ENCODE peak calls at places on chromosomes 7 and 10, in nine cellular contexts. E is fibroblast of pulmonary artery, F is cardiac muscle cell, C is Calu3, B is right lobe of liver, L is B cell, V is foreskin fibroblast, Y is neural crest cell, P is astrocyte of the spinal cord. U is an unnamed sample.

GRCh38 chr10:29807407-29807806 is 172.6 kb upstream of the SVIL start:
- DNase-seq in E (peak), F (peak), C (peak), B (no peak), L (no peak), V (peak), Y (no peak), P (peak), U (no peak)

GRCh38 chr7:64889686-64890162 is 13.3 kb upstream of the ZNF273 start:
- DNase-seq in E (no peak), F (no peak), C (no peak), B (no peak), L (no peak), V (no peak), Y (no peak), P (no peak), U (peak)

GRCh38 chr7:54678763-54679396 is 80.1 kb downstream of the SEC61G start:
- DNase-seq in E (no peak), F (no peak), C (no peak), B (no peak), L (no peak), V (peak), Y (no peak), P (no peak), U (no peak)

GRCh38 chr10:116120688-116121087 is 152.3 kb downstream of the GFRA1 start:
- DNase-seq in E (no peak), F (no peak), C (no peak), B (no peak), L (no peak), V (no peak), Y (peak), P (no peak), U (peak)

GRCh38 chr10:1041514-1041913 is 7.4 kb downstream of the IDI1 start:
- DNase-seq in E (no peak), F (no peak), C (no peak), B (no peak), L (no peak), V (no peak), Y (no peak), P (no peak), U (no peak)

GRCh38 chr7:33757563-33758165 is 147.7 kb upstream of the BMPER start:
- DNase-seq in E (peak), F (peak), C (peak), B (no peak), L (no peak), V (no peak), Y (peak), P (peak), U (no peak)

GRCh38 chr7:42006801-42007394 is 230.1 kb downstream of the GLI3 start:
- DNase-seq in E (no peak), F (no peak), C (no peak), B (no peak), L (no peak), V (no peak), Y (no peak), P (no peak), U (no peak)

GRCh38 chr10:13206546-13207443 is 27.4 kb downstream of the UCMA start:
- DNase-seq in E (peak), F (peak), C (no peak), B (no peak), L (no peak), V (peak), Y (no peak), P (peak), U (peak)

GRCh38 chr10:132500781-132501415 is 36.7 kb upstream of the INPP5A start:
- DNase-seq in E (no peak), F (no peak), C (no peak), B (no peak), L (no peak), V (no peak), Y (no peak), P (no peak), U (no peak)

GRCh38 chr7:55307123-55307916 is 57.8 kb upstream of the LANCL2 start:
- DNase-seq in E (peak), F (peak), C (no peak), B (no peak), L (no peak), V (no peak), Y (no peak), P (no peak), U (no peak)

GRCh38 chr7:33905389-33906032 is at the start of gene BMPER:
- DNase-seq in E (peak), F (no peak), C (peak), B (peak), L (no peak), V (no peak), Y (peak), P (no peak), U (peak)

GRCh38 chr7:156791241-156791640 is 101.7 kb downstream of the LMBR1 start:
- DNase-seq in E (no peak), F (no peak), C (no peak), B (no peak), L (no peak), V (no peak), Y (no peak), P (no peak), U (no peak)

GRCh38 chr10:51489009-51489408 is 210.4 kb downstream of the CSTF2T start:
- DNase-seq in E (no peak), F (no peak), C (no peak), B (no peak), L (no peak), V (no peak), Y (no peak), P (no peak), U (no peak)

GRCh38 chr7:149872419-149873073 is 1.2 kb upstream of the ATP6V0E2 start:
- DNase-seq in E (peak), F (peak), C (peak), B (peak), L (no peak), V (peak), Y (peak), P (peak), U (peak)

GRCh38 chr10:122660696-122661095 is 39.0 kb downstream of the C10orf120 start:
- DNase-seq in E (no peak), F (no peak), C (no peak), B (no peak), L (no peak), V (no peak), Y (no peak), P (no peak), U (no peak)

GRCh38 chr7:142535123-142535779 is 214.0 kb upstream of the PRSS1 start:
- DNase-seq in E (peak), F (peak), C (peak), B (peak), L (peak), V (peak), Y (peak), P (peak), U (peak)

GRCh38 chr10:88687853-88688467 is 18.1 kb upstream of the LIPK start:
- DNase-seq in E (peak), F (peak), C (no peak), B (no peak), L (no peak), V (peak), Y (no peak), P (peak), U (no peak)

GRCh38 chr7:102111758-102112119 is 174.9 kb upstream of the SH2B2 start:
- DNase-seq in E (no peak), F (no peak), C (no peak), B (no peak), L (no peak), V (no peak), Y (no peak), P (no peak), U (no peak)
- TF ChIP-seq CTCF in E (no peak), F (no peak), C (no peak), B (no peak), L (no peak), V (no peak), Y (no peak), P (no peak), U (no peak)

GRCh38 chr7:141073173-141073640 is 657 bp upstream of the TMEM178B start:
- DNase-seq in E (peak), F (peak), C (peak), B (peak), L (no peak), V (peak), Y (peak), P (peak), U (peak)
- TF ChIP-seq CTCF in E (no peak), F (no peak), C (no peak), B (no peak), L (no peak), V (no peak), Y (no peak), P (no peak), U (no peak)

DNA sequence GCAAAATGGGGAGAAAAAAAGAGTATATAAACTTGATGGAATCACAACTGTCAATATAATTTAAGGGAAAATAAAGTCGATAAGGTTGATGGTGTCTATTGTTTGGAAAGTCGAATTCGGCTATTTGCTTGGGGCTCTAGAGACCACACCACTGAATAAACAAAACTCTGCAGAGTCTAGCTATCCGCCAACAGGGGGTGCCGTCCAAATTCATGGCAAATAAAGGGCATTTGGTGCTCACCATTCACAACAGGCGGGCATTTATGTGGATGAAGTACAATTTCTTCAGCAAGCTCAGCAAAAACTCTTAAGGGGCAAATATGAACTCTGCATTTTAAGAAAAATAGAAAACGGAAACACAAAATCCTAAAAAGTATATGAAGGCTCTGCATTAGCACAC is 23.3 kb downstream of the CD36 start:
- DNase-seq in E (peak), F (no peak), C (no peak), B (no peak), L (no peak), V (no peak), Y (no peak), P (no peak), U (no peak)
- TF ChIP-seq CTCF in E (peak), F (peak), C (no peak), B (no peak), L (no peak), V (peak), Y (peak), P (peak), U (no peak)

DNA sequence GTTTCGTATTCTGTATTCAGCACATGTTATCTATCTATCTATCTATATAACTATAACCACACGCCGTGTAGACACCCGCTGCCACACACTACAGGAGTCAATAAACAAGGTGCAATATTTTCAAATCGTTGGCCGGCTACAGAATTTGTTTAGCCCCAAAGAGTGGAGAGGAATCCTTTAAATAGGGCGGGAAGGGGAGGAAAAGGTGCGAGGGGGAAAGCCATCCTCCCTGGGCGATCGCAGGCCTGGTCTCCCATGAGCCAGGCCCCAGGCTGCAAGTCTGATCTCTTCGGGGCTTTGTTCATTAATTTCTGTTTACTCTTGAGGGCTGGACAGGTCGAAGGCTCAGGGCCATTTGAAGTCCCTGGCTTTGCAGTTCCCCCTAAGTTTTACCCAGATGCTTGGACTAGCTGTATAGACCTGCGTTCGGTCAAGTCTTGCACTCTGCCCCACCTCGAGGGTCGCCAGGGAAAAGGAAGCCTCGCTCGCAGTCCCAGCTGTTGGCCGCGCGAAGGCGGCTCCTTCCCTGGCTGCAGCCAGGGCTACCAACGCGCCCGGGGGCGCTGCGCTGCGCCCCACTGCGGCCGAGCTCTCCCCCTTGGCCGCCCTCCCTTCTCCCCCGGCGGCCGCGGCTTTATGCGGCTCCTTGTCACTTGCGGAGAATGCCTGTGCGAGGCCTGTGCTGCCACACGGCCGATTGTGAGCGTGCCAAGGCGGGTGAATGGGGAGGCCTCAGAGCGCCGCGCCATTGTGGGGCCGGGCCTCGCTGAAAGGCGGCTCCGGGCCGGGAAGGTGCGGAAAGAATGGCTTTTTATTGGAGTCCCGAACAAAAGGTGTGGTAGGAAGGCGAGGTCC is 3.9 kb downstream of the NKX2-3 start:
- DNase-seq in E (no peak), F (no peak), C (peak), B (no peak), L (no peak), V (no peak), Y (no peak), P (no peak), U (no peak)
- TF ChIP-seq CTCF in E (no peak), F (no peak), C (no peak), B (no peak), L (no peak), V (no peak), Y (no peak), P (no peak), U (no peak)